ENCODE peak calls at places on chromosome 3, in nine cellular contexts. One of them, this sample, is unnamed.

GRCh38 chr3:122646146-122646988 is 34.3 kb upstream of the PARP14 start:
- DNase-seq in NCI-H510A: no peak
- DNase-seq in EH: no peak
- DNase-seq in AG09309: no peak
- DNase-seq in left cardiac atrium: no peak
- DNase-seq in ecto neural progenitor cell: no peak
- DNase-seq in memory B cell: no peak
- DNase-seq in naive thymus-derived CD8-positive, alpha-beta T cell: no peak
- DNase-seq in stimulated activated CD4-positive, alpha-beta T cell treated with anti-CD3 and anti-CD28 coated beads, Interleukin-1b, Interleukin-23, amount 100 ng/mL, for 24 hours: no peak
- DNase-seq in this sample: no peak

GRCh38 chr3:106092792-106093191 is 224.0 kb upstream of the CBLB start:
- DNase-seq in left cardiac atrium: no peak
- DNase-seq in AG09309: no peak
- DNase-seq in naive thymus-derived CD8-positive, alpha-beta T cell: no peak
- DNase-seq in EH: no peak
- DNase-seq in ecto neural progenitor cell: no peak
- DNase-seq in memory B cell: no peak
- DNase-seq in stimulated activated CD4-positive, alpha-beta T cell treated with anti-CD3 and anti-CD28 coated beads, Interleukin-1b, Interleukin-23, amount 100 ng/mL, for 24 hours: no peak
- DNase-seq in NCI-H510A: no peak
- DNase-seq in this sample: no peak

GRCh38 chr3:32901005-32901932 is 50.2 kb upstream of the CCR4 start:
- DNase-seq in NCI-H510A: no peak
- DNase-seq in EH: peak; percentile 33
- DNase-seq in left cardiac atrium: no peak
- DNase-seq in naive thymus-derived CD8-positive, alpha-beta T cell: no peak
- DNase-seq in stimulated activated CD4-positive, alpha-beta T cell treated with anti-CD3 and anti-CD28 coated beads, Interleukin-1b, Interleukin-23, amount 100 ng/mL, for 24 hours: no peak
- DNase-seq in memory B cell: no peak
- DNase-seq in AG09309: peak; percentile 17
- DNase-seq in ecto neural progenitor cell: no peak
- DNase-seq in this sample: no peak

GRCh38 chr3:55489804-55490132 is 2.7 kb upstream of the WNT5A start:
- DNase-seq in memory B cell: no peak
- DNase-seq in AG09309: no peak
- DNase-seq in EH: no peak
- DNase-seq in left cardiac atrium: no peak
- DNase-seq in naive thymus-derived CD8-positive, alpha-beta T cell: no peak
- DNase-seq in stimulated activated CD4-positive, alpha-beta T cell treated with anti-CD3 and anti-CD28 coated beads, Interleukin-1b, Interleukin-23, amount 100 ng/mL, for 24 hours: no peak
- DNase-seq in ecto neural progenitor cell: peak; percentile 72
- DNase-seq in NCI-H510A: no peak
- DNase-seq in this sample: no peak

GRCh38 chr3:127208483-127209100 is 15.7 kb downstream of the PRR23E start:
- DNase-seq in EH: no peak
- DNase-seq in memory B cell: no peak
- DNase-seq in NCI-H510A: no peak
- DNase-seq in stimulated activated CD4-positive, alpha-beta T cell treated with anti-CD3 and anti-CD28 coated beads, Interleukin-1b, Interleukin-23, amount 100 ng/mL, for 24 hours: no peak
- DNase-seq in AG09309: no peak
- DNase-seq in naive thymus-derived CD8-positive, alpha-beta T cell: no peak
- DNase-seq in ecto neural progenitor cell: peak; percentile 39
- DNase-seq in left cardiac atrium: no peak
- DNase-seq in this sample: no peak

GRCh38 chr3:125622381-125622788 is 27.1 kb upstream of the OSBPL11 start:
- DNase-seq in EH: no peak
- DNase-seq in memory B cell: no peak
- DNase-seq in ecto neural progenitor cell: no peak
- DNase-seq in left cardiac atrium: peak; percentile 56
- DNase-seq in stimulated activated CD4-positive, alpha-beta T cell treated with anti-CD3 and anti-CD28 coated beads, Interleukin-1b, Interleukin-23, amount 100 ng/mL, for 24 hours: no peak
- DNase-seq in AG09309: no peak
- DNase-seq in naive thymus-derived CD8-positive, alpha-beta T cell: no peak
- DNase-seq in NCI-H510A: no peak
- DNase-seq in this sample: no peak

GRCh38 chr3:159418571-159419526 is 569.8 kb upstream of the IL12A start:
- DNase-seq in memory B cell: no peak
- DNase-seq in ecto neural progenitor cell: no peak
- DNase-seq in NCI-H510A: no peak
- DNase-seq in stimulated activated CD4-positive, alpha-beta T cell treated with anti-CD3 and anti-CD28 coated beads, Interleukin-1b, Interleukin-23, amount 100 ng/mL, for 24 hours: no peak
- DNase-seq in EH: peak; percentile 54
- DNase-seq in left cardiac atrium: no peak
- DNase-seq in AG09309: no peak
- DNase-seq in naive thymus-derived CD8-positive, alpha-beta T cell: no peak
- DNase-seq in this sample: no peak

GRCh38 chr3:132916096-132916495 is 122.1 kb upstream of the TMEM108 start:
- DNase-seq in EH: peak; percentile 1
- DNase-seq in stimulated activated CD4-positive, alpha-beta T cell treated with anti-CD3 and anti-CD28 coated beads, Interleukin-1b, Interleukin-23, amount 100 ng/mL, for 24 hours: no peak
- DNase-seq in naive thymus-derived CD8-positive, alpha-beta T cell: no peak
- DNase-seq in memory B cell: no peak
- DNase-seq in NCI-H510A: no peak
- DNase-seq in left cardiac atrium: no peak
- DNase-seq in AG09309: no peak
- DNase-seq in ecto neural progenitor cell: no peak
- DNase-seq in this sample: no peak

GRCh38 chr3:152271465-152272035 is 2.8 kb downstream of the MBNL1 start:
- DNase-seq in AG09309: no peak
- DNase-seq in EH: peak; percentile 33
- DNase-seq in memory B cell: no peak
- DNase-seq in NCI-H510A: no peak
- DNase-seq in naive thymus-derived CD8-positive, alpha-beta T cell: no peak
- DNase-seq in ecto neural progenitor cell: no peak
- DNase-seq in stimulated activated CD4-positive, alpha-beta T cell treated with anti-CD3 and anti-CD28 coated beads, Interleukin-1b, Interleukin-23, amount 100 ng/mL, for 24 hours: no peak
- DNase-seq in left cardiac atrium: no peak
- DNase-seq in this sample: no peak

GRCh38 chr3:1191061-1191460 is 98.2 kb downstream of the CNTN6 start:
- DNase-seq in NCI-H510A: no peak
- DNase-seq in ecto neural progenitor cell: no peak
- DNase-seq in left cardiac atrium: no peak
- DNase-seq in AG09309: no peak
- DNase-seq in stimulated activated CD4-positive, alpha-beta T cell treated with anti-CD3 and anti-CD28 coated beads, Interleukin-1b, Interleukin-23, amount 100 ng/mL, for 24 hours: no peak
- DNase-seq in naive thymus-derived CD8-positive, alpha-beta T cell: no peak
- DNase-seq in EH: no peak
- DNase-seq in memory B cell: no peak
- DNase-seq in this sample: no peak

GRCh38 chr3:176514297-176514696 is 683.0 kb downstream of the TBL1XR1 start:
- DNase-seq in stimulated activated CD4-positive, alpha-beta T cell treated with anti-CD3 and anti-CD28 coated beads, Interleukin-1b, Interleukin-23, amount 100 ng/mL, for 24 hours: no peak
- DNase-seq in ecto neural progenitor cell: peak; percentile 53
- DNase-seq in naive thymus-derived CD8-positive, alpha-beta T cell: no peak
- DNase-seq in NCI-H510A: no peak
- DNase-seq in AG09309: peak; percentile 17
- DNase-seq in left cardiac atrium: no peak
- DNase-seq in memory B cell: no peak
- DNase-seq in EH: peak; percentile 53
- DNase-seq in this sample: no peak

GRCh38 chr3:185688808-185689207 is 102.7 kb downstream of the SENP2 start:
- DNase-seq in ecto neural progenitor cell: no peak
- DNase-seq in stimulated activated CD4-positive, alpha-beta T cell treated with anti-CD3 and anti-CD28 coated beads, Interleukin-1b, Interleukin-23, amount 100 ng/mL, for 24 hours: no peak
- DNase-seq in NCI-H510A: no peak
- DNase-seq in naive thymus-derived CD8-positive, alpha-beta T cell: no peak
- DNase-seq in EH: peak; percentile 99
- DNase-seq in left cardiac atrium: no peak
- DNase-seq in AG09309: peak; percentile 87
- DNase-seq in memory B cell: no peak
- DNase-seq in this sample: no peak

GRCh38 chr3:27993061-27993460 is 248.4 kb upstream of the CMC1 start:
- DNase-seq in memory B cell: no peak
- DNase-seq in NCI-H510A: peak; percentile 17
- DNase-seq in stimulated activated CD4-positive, alpha-beta T cell treated with anti-CD3 and anti-CD28 coated beads, Interleukin-1b, Interleukin-23, amount 100 ng/mL, for 24 hours: no peak
- DNase-seq in EH: no peak
- DNase-seq in ecto neural progenitor cell: no peak
- DNase-seq in AG09309: no peak
- DNase-seq in naive thymus-derived CD8-positive, alpha-beta T cell: no peak
- DNase-seq in left cardiac atrium: no peak
- DNase-seq in this sample: no peak

GRCh38 chr3:21750831-21751391 is at the start of gene ZNF385D:
- DNase-seq in NCI-H510A: no peak
- DNase-seq in EH: peak; percentile 63
- DNase-seq in stimulated activated CD4-positive, alpha-beta T cell treated with anti-CD3 and anti-CD28 coated beads, Interleukin-1b, Interleukin-23, amount 100 ng/mL, for 24 hours: no peak
- DNase-seq in naive thymus-derived CD8-positive, alpha-beta T cell: no peak
- DNase-seq in left cardiac atrium: peak; percentile 61
- DNase-seq in ecto neural progenitor cell: peak; percentile 91
- DNase-seq in AG09309: no peak
- DNase-seq in memory B cell: no peak
- DNase-seq in this sample: no peak

GRCh38 chr3:174132421-174133042 is 726.6 kb upstream of the NAALADL2 start:
- DNase-seq in NCI-H510A: no peak
- DNase-seq in left cardiac atrium: no peak
- DNase-seq in stimulated activated CD4-positive, alpha-beta T cell treated with anti-CD3 and anti-CD28 coated beads, Interleukin-1b, Interleukin-23, amount 100 ng/mL, for 24 hours: no peak
- DNase-seq in ecto neural progenitor cell: no peak
- DNase-seq in EH: no peak
- DNase-seq in AG09309: no peak
- DNase-seq in naive thymus-derived CD8-positive, alpha-beta T cell: no peak
- DNase-seq in memory B cell: no peak
- DNase-seq in this sample: no peak

This sample was measured in NCI-H1694.